ENCODE peak calls at places on chromosome 6, in five cellular contexts. J is fibroblast of lung, A is neural progenitor cell, U is heart left ventricle, S is adrenal gland. P is an unnamed sample. For H3K27me3, the result is how much of the 10 kb centered on the place peaks cover.

GRCh38 chr6:170081556-170081955 is 209.3 kb downstream of the DLL1 start:
- DNase-seq in J (no peak), U (no peak), A (no peak), S (peak), P (no peak)

GRCh38 chr6:63571382-63571882 is 848 bp upstream of the LOC128125822 start:
- DNase-seq in S (no peak), A (no peak), U (no peak), J (peak), P (no peak)

GRCh38 chr6:153162172-153162571 is 31.1 kb upstream of the RGS17 start:
- DNase-seq in A (no peak), J (peak), U (no peak), S (no peak), P (no peak)

GRCh38 chr6:106736502-106736901 is 107.1 kb downstream of the QRSL1 start:
- DNase-seq in S (no peak), U (no peak), J (no peak), A (no peak), P (no peak)

GRCh38 chr6:14857501-14857900 is 388.4 kb upstream of the JARID2 start:
- DNase-seq in S (no peak), J (no peak), A (no peak), U (no peak), P (no peak)

GRCh38 chr6:108914235-108915022 is 66.2 kb downstream of the ARMC2 start:
- DNase-seq in A (peak), U (no peak), S (no peak), J (peak), P (no peak)

GRCh38 chr6:33949877-33950831 is 146.4 kb upstream of the MLN start:
- DNase-seq in A (no peak), U (no peak), S (no peak), J (no peak), P (no peak)

GRCh38 chr6:124433369-124434064 is 528.7 kb upstream of the RNF217 start:
- DNase-seq in A (no peak), J (no peak), U (no peak), S (no peak), P (no peak)

GRCh38 chr6:77879527-77879926 is 226.7 kb downstream of the MEI4 start:
- DNase-seq in A (no peak), U (no peak), S (no peak), J (no peak), P (no peak)

GRCh38 chr6:140436023-140436811 is 1061.8 kb upstream of the CITED2 start:
- DNase-seq in S (no peak), U (no peak), J (no peak), A (peak), P (peak)

GRCh38 chr6:40252531-40253258 is 318.4 kb upstream of the MOCS1 start:
- DNase-seq in A (no peak), U (no peak), J (no peak), S (no peak), P (no peak)

GRCh38 chr6:87943191-87943590 is 104.5 kb upstream of the SPACA1 start:
- DNase-seq in J (no peak), S (no peak), U (no peak), A (no peak), P (no peak)

GRCh38 chr6:139391709-139392108 is 17.3 kb upstream of the CITED2 start:
- DNase-seq in A (no peak), J (no peak), S (no peak), U (no peak), P (no peak)

GRCh38 chr6:13398421-13398994 is 70.2 kb upstream of the TBC1D7 start:
- DNase-seq in S (no peak), A (peak), U (no peak), J (no peak), P (no peak)

GRCh38 chr6:71419954-71420692 is 131.5 kb downstream of the OGFRL1 start:
- DNase-seq in J (peak), U (peak), A (peak), S (peak), P (no peak)

GRCh38 chr6:71349395-71349794 is 60.8 kb downstream of the OGFRL1 start:
- DNase-seq in A (peak), J (peak), S (no peak), U (no peak), P (peak)

GRCh38 chr6:29568021-29568420 is 8.5 kb upstream of the UBD start:
- DNase-seq in U (no peak), S (no peak), J (peak), A (no peak), P (peak)

GRCh38 chr6:75300206-75300605 is 15.6 kb upstream of the TMEM30A start:
- DNase-seq in A (peak), U (no peak), J (no peak), S (no peak), P (no peak)

GRCh38 chr6:36547646-36548400 is 544 bp upstream of the STK38 start:
- DNase-seq in S (no peak), U (no peak), A (no peak), J (no peak), P (no peak)

GRCh38 chr6:37005827-37006514 is 516 bp downstream of the FGD2 start:
- DNase-seq in J (no peak), A (no peak), S (no peak), U (no peak), P (no peak)

GRCh38 chr6:111666812-111667211 is 61.1 kb upstream of the TRAF3IP2 start:
- DNase-seq in J (peak), A (no peak), S (no peak), U (no peak), P (no peak)

GRCh38 chr6:139680819-139681218 is 306.4 kb upstream of the CITED2 start:
- DNase-seq in J (no peak), A (peak), S (no peak), U (no peak), P (no peak)

GRCh38 chr6:54598787-54599309 is 247.7 kb upstream of the FAM83B start:
- DNase-seq in S (peak), U (no peak), A (no peak), J (peak), P (no peak)

GRCh38 chr6:155374681-155375080 is 60.4 kb upstream of the TFB1M start:
- DNase-seq in U (no peak), A (no peak), J (no peak), S (no peak), P (no peak)

GRCh38 chr6:150057501-150057951 is 11.4 kb downstream of the ULBP3 start:
- DNase-seq in J (no peak), S (no peak), A (no peak), U (no peak), P (no peak)

GRCh38 chr6:150696156-150696555 is 96.5 kb downstream of the PLEKHG1 start:
- DNase-seq in J (no peak), S (no peak), U (no peak), A (no peak), P (no peak)

GRCh38 chr6:84764332-84765049 is at the start of gene TBX18:
- DNase-seq in J (peak), S (peak), A (peak), U (peak), P (peak)

DNA sequence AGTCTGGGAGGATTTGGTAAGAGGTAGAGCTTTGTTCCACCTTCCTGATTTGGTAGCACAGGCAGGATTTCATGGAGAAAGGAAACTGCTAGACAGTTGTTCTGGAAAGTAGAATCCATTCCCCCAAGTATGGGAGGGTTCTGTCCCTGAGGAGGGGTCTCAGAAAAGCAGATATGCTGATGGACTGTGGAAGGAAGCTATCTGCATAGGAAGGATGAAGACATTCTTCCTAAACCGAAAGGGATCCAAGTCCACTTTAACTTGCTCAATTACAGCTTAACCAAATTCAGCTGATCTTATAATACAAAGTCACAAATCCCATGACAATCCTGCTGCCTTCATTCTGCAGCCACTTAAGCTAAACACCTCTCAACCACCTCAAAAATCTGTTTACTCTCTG is 2.6 kb downstream of the MAN1A1 start:
- DNase-seq in U (no peak), A (no peak), S (no peak), J (no peak), P (no peak)
- H3K27me3 ChIP-seq in U (under half), A (half or more), S (under half), J (under half), P (half or more)

GRCh38 chr6:137517404-137517803 is 23.2 kb upstream of the OLIG3 start:
- DNase-seq in U (no peak), A (no peak), S (no peak), J (no peak), P (no peak)

GRCh38 chr6:137514418-137514817 is 20.2 kb upstream of the OLIG3 start:
- DNase-seq in U (no peak), J (no peak), S (no peak), A (no peak), P (no peak)

GRCh38 chr6:137518584-137518983 is 24.4 kb upstream of the OLIG3 start:
- DNase-seq in U (no peak), A (no peak), S (no peak), J (no peak), P (no peak)

GRCh38 chr6:137510923-137511322 is 16.7 kb upstream of the OLIG3 start:
- DNase-seq in U (no peak), A (no peak), J (no peak), S (no peak), P (no peak)

DNA sequence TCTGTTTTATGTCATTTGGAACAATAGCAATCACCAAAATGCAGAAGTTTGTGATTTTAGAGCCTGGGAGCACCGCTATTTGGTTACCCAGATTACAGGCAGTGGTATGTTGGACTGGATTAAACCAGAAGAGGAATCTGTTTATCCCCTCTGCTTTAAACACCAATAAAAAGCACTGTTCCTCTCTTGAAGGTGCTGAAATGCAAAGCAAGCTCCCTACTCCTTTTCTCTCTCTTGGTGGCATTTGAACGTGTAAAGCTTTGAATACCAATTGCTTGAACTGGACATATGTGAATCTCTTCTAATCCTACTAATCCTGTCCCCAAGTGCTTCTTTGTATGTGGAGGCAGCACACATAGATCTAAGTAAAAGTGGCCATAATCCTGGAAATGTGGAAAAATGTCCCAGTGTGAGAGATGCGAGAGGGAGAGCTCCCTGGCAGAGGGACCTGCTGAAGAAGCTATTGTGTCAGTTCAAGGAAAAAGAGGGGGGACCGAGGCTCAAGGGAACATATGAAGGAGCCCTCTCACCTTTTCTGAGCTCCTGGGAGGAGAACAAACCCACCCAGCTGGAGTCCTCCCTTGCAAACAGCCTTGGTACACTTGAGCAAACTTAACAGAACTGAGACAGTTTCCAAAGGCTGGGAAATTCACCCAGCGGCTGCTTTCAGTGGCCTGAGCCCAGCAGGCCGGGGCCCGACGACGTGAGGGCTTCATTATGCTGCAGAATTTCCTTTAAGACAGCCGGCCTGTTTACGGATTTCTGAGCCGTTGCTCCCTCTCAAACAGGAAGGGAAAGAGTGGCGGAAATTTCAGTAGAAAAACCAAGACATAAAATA is 18.8 kb upstream of the OLIG3 start:
- DNase-seq in A (peak), J (no peak), U (no peak), S (no peak), P (no peak)
- H3K27me3 ChIP-seq in A (half or more), J (under half), U (half or more), S (under half), P (under half)

DNA sequence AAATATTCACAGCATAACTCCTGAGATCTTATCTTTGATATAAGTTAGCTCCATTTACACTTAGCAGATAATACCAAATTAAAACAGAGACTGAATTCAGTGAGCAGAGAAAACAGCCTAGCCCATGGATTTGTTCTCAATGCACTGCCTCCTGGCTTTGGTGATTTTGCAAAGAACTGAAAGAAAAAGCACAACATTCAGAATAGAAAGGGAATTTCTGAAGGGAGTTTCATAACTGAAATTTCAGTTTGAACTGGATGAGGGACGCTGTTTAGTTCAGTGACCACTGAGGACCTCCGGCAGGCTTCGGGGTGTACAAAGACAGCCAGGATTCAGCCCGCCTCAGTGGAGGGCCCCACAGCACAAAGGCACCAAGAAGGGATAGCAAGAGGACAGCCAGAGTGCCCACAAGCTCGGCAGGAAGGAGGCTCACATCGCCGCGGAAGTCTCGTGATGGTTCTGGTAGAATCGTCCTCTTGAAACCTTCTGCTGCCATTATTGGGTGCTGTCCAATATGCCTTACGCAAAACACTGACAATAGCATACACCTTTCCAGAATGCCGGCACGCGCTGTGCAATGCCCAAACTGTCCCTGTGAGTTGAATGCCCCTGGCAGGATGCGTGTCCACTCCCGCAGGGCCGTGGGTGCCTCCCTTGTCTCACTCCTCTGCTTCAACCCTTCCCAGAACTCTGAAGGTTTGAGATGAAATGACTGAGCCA is 9.7 kb upstream of the IRF4 start:
- DNase-seq in U (peak), J (no peak), S (no peak), A (no peak), P (no peak)
- H3K27me3 ChIP-seq in U (under half), J (under half), S (under half), A (under half), P (under half)

DNA sequence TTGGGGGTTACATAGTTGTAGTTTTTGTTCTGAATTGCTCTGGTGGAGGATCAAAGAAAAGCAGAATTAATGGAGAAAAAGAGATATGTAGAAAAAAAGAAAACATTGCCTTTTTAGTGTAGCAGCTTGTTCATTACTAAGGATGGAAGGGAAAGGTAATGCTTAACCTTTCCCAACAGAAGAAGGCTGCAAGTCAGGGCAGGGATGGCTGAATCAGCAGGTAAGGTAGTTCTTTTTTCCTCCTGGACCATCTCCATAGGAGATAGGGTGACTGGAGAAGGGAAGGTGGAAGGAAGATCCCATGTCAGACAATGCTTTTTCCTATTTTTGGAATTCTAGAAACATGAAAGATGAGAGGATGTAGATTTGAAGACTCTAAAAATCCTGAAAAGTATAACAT is 79.4 kb upstream of the SUPT3H start:
- DNase-seq in A (no peak), U (no peak), S (no peak), J (no peak), P (no peak)
- H3K27me3 ChIP-seq in A (under half), U (under half), S (under half), J (under half), P (under half)

GRCh38 chr6:39007575-39007974 is 41.0 kb upstream of the GLP1R start:
- DNase-seq in S (no peak), A (no peak), J (no peak), U (no peak), P (no peak)
- H3K27me3 ChIP-seq in S (under half), A (under half), J (under half), U (under half), P (under half)

GRCh38 chr6:27280064-27280539 is 32.0 kb downstream of the POM121L2 start:
- DNase-seq in A (peak), S (no peak), J (peak), U (no peak), P (peak)

GRCh38 chr6:27279513-27280063 is 32.1 kb downstream of the PRSS16 start:
- DNase-seq in J (no peak), A (peak), U (no peak), S (no peak), P (no peak)

GRCh38 chr6:27281105-27281539 is 31.0 kb downstream of the POM121L2 start:
- DNase-seq in S (no peak), J (no peak), U (no peak), A (no peak), P (no peak)

GRCh38 chr6:27281569-27281968 is 30.5 kb downstream of the POM121L2 start:
- DNase-seq in J (no peak), U (no peak), S (no peak), A (no peak), P (no peak)

GRCh38 chr6:27280540-27281000 is 31.5 kb downstream of the POM121L2 start:
- DNase-seq in A (peak), J (no peak), U (no peak), S (no peak), P (no peak)
- H3K27me3 ChIP-seq in A (half or more), J (under half), U (half or more), S (half or more), P (under half)

DNA sequence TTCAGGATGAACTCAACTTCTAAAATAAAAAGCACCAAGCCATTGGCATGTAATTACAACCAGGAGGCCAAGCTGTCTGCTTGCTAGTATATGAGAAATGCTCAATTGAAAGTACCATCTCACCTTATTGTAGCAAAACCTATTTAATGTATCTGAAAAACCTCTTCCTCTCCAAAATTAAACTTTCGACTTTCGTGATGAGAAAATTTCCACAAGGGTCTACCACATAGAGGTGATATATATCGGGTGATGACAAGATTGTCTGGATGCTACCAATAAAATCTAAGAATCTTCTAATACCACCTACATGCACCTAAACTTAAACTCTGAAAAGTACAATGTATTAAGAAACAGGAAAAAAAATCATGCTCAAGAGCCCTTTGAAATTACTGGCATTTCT is 74.2 kb downstream of the ATXN1 start:
- DNase-seq in J (no peak), A (no peak), U (no peak), S (no peak), P (peak)
- H3K27me3 ChIP-seq in J (under half), A (under half), U (under half), S (under half), P (under half)

DNA sequence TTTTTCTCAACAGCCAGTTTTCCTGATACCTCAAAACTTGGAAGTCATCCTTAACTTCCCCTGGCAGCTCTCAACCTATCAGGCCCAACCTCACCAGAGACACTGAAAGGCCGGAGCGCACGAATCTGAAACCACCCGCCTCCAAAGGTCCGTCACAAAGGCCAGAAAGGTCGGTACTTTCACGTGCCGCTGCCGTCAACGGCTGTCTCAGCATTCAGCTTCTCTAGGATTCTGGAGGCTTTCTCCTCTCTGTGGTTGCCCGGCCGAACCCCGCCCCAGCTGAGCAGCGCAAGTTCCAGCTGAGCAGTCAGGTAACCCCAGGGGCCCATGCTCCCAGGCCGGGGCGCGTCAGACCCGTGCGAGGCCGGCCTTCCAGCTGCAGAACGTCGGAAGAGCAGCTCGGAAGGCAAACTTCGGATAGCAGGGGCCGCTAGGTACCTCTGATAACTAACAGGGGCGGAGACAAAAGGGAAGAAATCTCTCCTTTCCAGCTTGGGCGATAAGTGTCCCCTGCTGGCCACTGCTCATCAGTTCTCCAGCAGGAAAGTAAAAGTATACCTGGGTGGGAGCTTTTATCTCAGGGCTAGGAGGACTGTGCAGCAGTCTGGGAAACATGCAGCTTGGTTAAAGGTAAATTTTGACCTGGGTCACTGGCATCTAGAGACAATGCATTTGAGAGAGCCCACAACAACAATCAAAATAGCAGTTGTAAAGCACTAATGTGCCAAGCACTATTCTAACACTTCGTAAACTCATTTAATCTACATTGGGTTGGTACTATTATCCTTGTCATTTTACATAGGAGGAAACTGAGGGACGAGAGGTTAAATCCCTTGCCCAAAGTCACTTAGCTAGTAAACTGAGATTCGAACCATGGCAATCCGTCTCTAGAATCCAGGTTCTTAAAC is 16.1 kb downstream of the ZSCAN12 start:
- DNase-seq in U (peak), S (peak), A (peak), J (peak), P (no peak)
- H3K27me3 ChIP-seq in U (under half), S (under half), A (under half), J (under half), P (under half)

P was measured in SJSA1.